ENCODE peak calls at places on chromosomes 3 and 15, in eight cellular contexts. C, X, E, V, R, K, S and U are unnamed samples.
A peak's percentile ranks its signal among the peaks of the same experiment; 100 is the strongest.

GRCh38 chr15:96274698-96275097 is 55.8 kb upstream of the NR2F2 start:
- DNase-seq in C (no peak), X (no peak), E (no peak), V (no peak), R (no peak), K (no peak), S (no peak), U (no peak)

GRCh38 chr15:74961616-74962015 is 5.0 kb upstream of the RPP25 start:
- DNase-seq in C (no peak), X (no peak), E (no peak), V (no peak), R (no peak), K (no peak), S (no peak), U (no peak)

GRCh38 chr3:135034291-135034768 is 239.3 kb downstream of the EPHB1 start:
- DNase-seq in C (no peak), X (no peak), E (no peak), V (no peak), R (peak; percentile 86), K (no peak), S (no peak), U (no peak)

GRCh38 chr15:72239652-72240051 is 8.7 kb upstream of the PKM start:
- DNase-seq in C (no peak), X (no peak), E (no peak), V (no peak), R (no peak), K (no peak), S (no peak), U (no peak)

GRCh38 chr3:58180940-58181587 is 29.7 kb downstream of the DNASE1L3 start:
- DNase-seq in C (no peak), X (no peak), E (no peak), V (no peak), R (no peak), K (peak; percentile 45), S (no peak), U (no peak)

GRCh38 chr15:69662668-69663000 is 210.0 kb downstream of the RPLP1 start:
- DNase-seq in C (no peak), X (no peak), E (no peak), V (no peak), R (no peak), K (no peak), S (no peak), U (no peak)

GRCh38 chr3:139472380-139473010 is 3.8 kb downstream of the RBP2 start:
- DNase-seq in C (no peak), X (no peak), E (no peak), V (no peak), R (no peak), K (no peak), S (no peak), U (no peak)

GRCh38 chr3:100581650-100582049 is 27.8 kb upstream of the ADGRG7 start:
- DNase-seq in C (no peak), X (no peak), E (no peak), V (no peak), R (no peak), K (no peak), S (no peak), U (no peak)

GRCh38 chr3:187027531-187027936 is 97.2 kb downstream of the ST6GAL1 start:
- DNase-seq in C (no peak), X (no peak), E (no peak), V (no peak), R (no peak), K (no peak), S (no peak), U (no peak)

GRCh38 chr3:187024561-187025226 is 94.4 kb downstream of the ST6GAL1 start:
- DNase-seq in C (no peak), X (no peak), E (no peak), V (no peak), R (no peak), K (no peak), S (no peak), U (no peak)

GRCh38 chr3:187025254-187025655 is 94.9 kb downstream of the ST6GAL1 start:
- DNase-seq in C (no peak), X (no peak), E (no peak), V (no peak), R (no peak), K (no peak), S (no peak), U (no peak)

GRCh38 chr3:187025656-187026320 is 95.5 kb downstream of the ST6GAL1 start:
- DNase-seq in C (no peak), X (no peak), E (no peak), V (no peak), R (no peak), K (no peak), S (no peak), U (no peak)

GRCh38 chr3:187026321-187026678 is 96.0 kb downstream of the ST6GAL1 start:
- DNase-seq in C (no peak), X (no peak), E (no peak), V (no peak), R (no peak), K (no peak), S (no peak), U (no peak)
- H3K4me1 ChIP-seq in C (no peaks in the 10 kb centered on the region), X (peaks cover 16% of the 10 kb centered on the region), E (no peaks in the 10 kb centered on the region), V (peaks cover 32% of the 10 kb centered on the region), R (no peaks in the 10 kb centered on the region), K (no peaks in the 10 kb centered on the region), S (peaks cover 43% of the 10 kb centered on the region), U (peaks cover 33% of the 10 kb centered on the region)

GRCh38 chr15:64687167-64688085 is 88.0 kb downstream of the RBPMS2 start:
- DNase-seq in C (no peak), X (no peak), E (no peak), V (no peak), R (no peak), K (no peak), S (no peak), U (no peak)

GRCh38 chr15:64688179-64688578 is 87.2 kb downstream of the RBPMS2 start:
- DNase-seq in C (no peak), X (no peak), E (no peak), V (no peak), R (no peak), K (no peak), S (no peak), U (no peak)

GRCh38 chr15:64690008-64690407 is 85.4 kb downstream of the RBPMS2 start:
- DNase-seq in C (no peak), X (no peak), E (no peak), V (no peak), R (no peak), K (no peak), S (no peak), U (no peak)

GRCh38 chr15:64690578-64691296 is 84.7 kb downstream of the RBPMS2 start:
- DNase-seq in C (no peak), X (no peak), E (no peak), V (no peak), R (no peak), K (no peak), S (no peak), U (no peak)

GRCh38 chr15:64688770-64689169 is 86.6 kb downstream of the RBPMS2 start:
- DNase-seq in C (no peak), X (no peak), E (no peak), V (no peak), R (no peak), K (no peak), S (no peak), U (no peak)
- H3K27ac ChIP-seq in C (no peak overlapping the region), X (no peak overlapping the region), E (no peak overlapping the region), V (no peak overlapping the region), R (no peak overlapping the region), K (no peak overlapping the region), S (peak overlapping the region; percentile 22), U (no peak overlapping the region)

DNA sequence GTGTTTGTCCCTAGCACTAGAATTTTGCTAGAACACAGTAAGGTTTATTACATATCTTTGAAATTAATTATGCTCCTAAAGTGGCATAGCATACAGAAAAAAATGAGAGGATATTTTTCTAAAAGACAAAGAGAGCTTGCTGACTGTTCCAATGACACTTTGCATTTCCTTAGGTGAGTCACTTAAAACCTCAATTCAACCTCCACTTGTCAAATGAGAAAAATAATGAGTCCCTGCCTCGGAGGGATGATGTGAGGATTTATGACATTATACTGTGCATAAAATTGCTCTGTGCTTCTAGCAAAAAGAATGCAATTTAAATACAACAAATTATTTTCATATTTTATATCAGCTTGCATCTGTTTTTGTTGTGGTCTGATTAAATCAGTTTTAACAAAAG is 1417.0 kb upstream of the ALCAM start:
- DNase-seq in C (no peak), X (no peak), E (no peak), V (no peak), R (no peak), K (no peak), S (no peak), U (no peak)
- H3K4me1 ChIP-seq in C (no peaks in the 10 kb centered on the region), X (no peaks in the 10 kb centered on the region), E (no peaks in the 10 kb centered on the region), V (no peaks in the 10 kb centered on the region), R (no peaks in the 10 kb centered on the region), K (no peaks in the 10 kb centered on the region), S (no peaks in the 10 kb centered on the region), U (no peaks in the 10 kb centered on the region)

GRCh38 chr3:61875976-61876671 is 314.8 kb downstream of the PTPRG start:
- DNase-seq in C (no peak), X (no peak), E (no peak), V (no peak), R (no peak), K (no peak), S (no peak), U (no peak)

GRCh38 chr3:61877359-61877770 is 316.0 kb downstream of the PTPRG start:
- DNase-seq in C (peak; percentile 72), X (no peak), E (no peak), V (no peak), R (peak; percentile 74), K (peak; percentile 23), S (no peak), U (no peak)

GRCh38 chr3:61875488-61875887 is 314.1 kb downstream of the PTPRG start:
- DNase-seq in C (no peak), X (no peak), E (no peak), V (no peak), R (no peak), K (no peak), S (no peak), U (no peak)

GRCh38 chr3:61875073-61875472 is 313.7 kb downstream of the PTPRG start:
- DNase-seq in C (peak; percentile 41), X (no peak), E (no peak), V (no peak), R (peak; percentile 49), K (no peak), S (peak; percentile 63), U (no peak)

GRCh38 chr3:61876797-61877196 is 315.4 kb downstream of the PTPRG start:
- DNase-seq in C (peak; percentile 78), X (no peak), E (no peak), V (no peak), R (no peak), K (no peak), S (no peak), U (no peak)
- H3K27ac ChIP-seq in C (no peak overlapping the region), X (no peak overlapping the region), E (no peak overlapping the region), V (no peak overlapping the region), R (no peak overlapping the region), K (no peak overlapping the region), S (peak overlapping the region; percentile 78), U (no peak overlapping the region)

GRCh38 chr3:29754346-29754745 is 473.5 kb downstream of the RBMS3 start:
- DNase-seq in C (no peak), X (no peak), E (no peak), V (no peak), R (no peak), K (no peak), S (no peak), U (no peak)
- H3K4me1 ChIP-seq in C (peaks cover 7% of the 10 kb centered on the region), X (peaks cover 37% of the 10 kb centered on the region), E (peaks cover 12% of the 10 kb centered on the region), V (peaks cover 20% of the 10 kb centered on the region), R (peaks cover 7% of the 10 kb centered on the region), K (no peaks in the 10 kb centered on the region), S (peaks cover 26% of the 10 kb centered on the region), U (peaks cover 24% of the 10 kb centered on the region)

GRCh38 chr15:39396979-39397615 is 183.8 kb upstream of the THBS1 start:
- DNase-seq in C (no peak), X (no peak), E (no peak), V (no peak), R (no peak), K (no peak), S (no peak), U (peak; percentile 48)
- H3K27ac ChIP-seq in C (no peak overlapping the region), X (no peak overlapping the region), E (no peak overlapping the region), V (no peak overlapping the region), R (no peak overlapping the region), K (no peak overlapping the region), S (no peak overlapping the region), U (no peak overlapping the region)